ENCODE peak calls at places on chromosomes 5 and 9, in seven cellular contexts. O is left ventricle myocardium inferior; H is neuronal stem cell; U is effector memory CD4-positive, alpha-beta T cell; B is DND-41; Q is fibroblast of lung; P is esophagus muscularis mucosa. Z is an unnamed sample. For H3K4me1 and H3K27me3, the result is how much of the 10 kb centered on the place peaks cover.

GRCh38 chr9:82922686-82923085 is 140.3 kb downstream of the RASEF start:
- DNase-seq in O (no peak), H (no peak), U (no peak), B (no peak), Q (peak), P (no peak), Z (no peak)

GRCh38 chr5:163504091-163504931 is 1.1 kb upstream of the MAT2B start:
- DNase-seq in O (peak), H (peak), U (no peak), B (peak), Q (peak), P (no peak), Z (peak)

GRCh38 chr5:121430538-121430937 is 421.1 kb upstream of the FTMT start:
- DNase-seq in O (no peak), H (no peak), U (no peak), B (no peak), Q (peak), P (no peak), Z (no peak)

GRCh38 chr9:28600226-28600625 is 1026.9 kb upstream of the C9orf72 start:
- DNase-seq in O (no peak), H (no peak), U (no peak), B (no peak), Q (no peak), P (no peak), Z (no peak)

GRCh38 chr9:123773783-123774182 is 156.1 kb downstream of the DENND1A start:
- DNase-seq in O (no peak), H (no peak), U (no peak), B (no peak), Q (no peak), P (no peak), Z (no peak)

GRCh38 chr9:112086627-112087026 is 88.5 kb downstream of the SUSD1 start:
- DNase-seq in O (no peak), H (no peak), U (no peak), B (no peak), Q (peak), P (no peak), Z (no peak)

GRCh38 chr9:135338546-135338945 is 141.0 kb upstream of the PPP1R26 start:
- DNase-seq in O (no peak), H (no peak), U (no peak), B (no peak), Q (no peak), P (no peak), Z (no peak)

GRCh38 chr9:969693-970309 is 6.7 kb upstream of the DMRT3 start:
- DNase-seq in O (no peak), H (no peak), U (no peak), B (no peak), Q (no peak), P (peak), Z (no peak)

GRCh38 chr5:133121080-133121479 is 69.3 kb downstream of the HSPA4 start:
- DNase-seq in O (no peak), H (no peak), U (no peak), B (no peak), Q (peak), P (no peak), Z (no peak)

GRCh38 chr5:68216737-68217231 is 1.2 kb downstream of the PIK3R1 start:
- DNase-seq in O (no peak), H (peak), U (no peak), B (no peak), Q (peak), P (no peak), Z (no peak)

GRCh38 chr5:143986567-143987242 is 174.7 kb downstream of the HMHB1 start:
- DNase-seq in O (no peak), H (no peak), U (no peak), B (no peak), Q (peak), P (no peak), Z (no peak)

GRCh38 chr5:81187885-81188284 is 45.2 kb upstream of the CKMT2 start:
- DNase-seq in O (peak), H (no peak), U (no peak), B (no peak), Q (no peak), P (no peak), Z (no peak)

GRCh38 chr9:75993434-75993833 is 103.0 kb downstream of the PCSK5 start:
- DNase-seq in O (no peak), H (no peak), U (no peak), B (no peak), Q (peak), P (no peak), Z (no peak)

GRCh38 chr5:110258460-110258859 is 468.0 kb downstream of the TMEM232 start:
- DNase-seq in O (no peak), H (peak), U (no peak), B (no peak), Q (peak), P (no peak), Z (no peak)

GRCh38 chr5:87300744-87301143 is 33.1 kb downstream of the RASA1 start:
- DNase-seq in O (no peak), H (no peak), U (no peak), B (no peak), Q (peak), P (no peak), Z (no peak)

GRCh38 chr5:32760091-32760509 is 49.0 kb downstream of the NPR3 start:
- DNase-seq in O (no peak), H (no peak), U (no peak), B (no peak), Q (peak), P (no peak), Z (no peak)

GRCh38 chr5:173581408-173582197 is 34.8 kb downstream of the BOD1 start:
- DNase-seq in O (no peak), H (peak), U (no peak), B (peak), Q (peak), P (no peak), Z (no peak)

GRCh38 chr9:4739587-4740372 is 1.2 kb downstream of the AK3 start:
- DNase-seq in O (no peak), H (no peak), U (no peak), B (no peak), Q (peak), P (no peak), Z (no peak)

GRCh38 chr5:149438711-149439132 is 59.6 kb upstream of the IL17B start:
- DNase-seq in O (no peak), H (no peak), U (no peak), B (no peak), Q (no peak), P (no peak), Z (no peak)

GRCh38 chr5:149441194-149441753 is 62.2 kb upstream of the IL17B start:
- DNase-seq in O (no peak), H (no peak), U (no peak), B (no peak), Q (no peak), P (no peak), Z (no peak)

GRCh38 chr5:149438281-149438680 is 59.2 kb upstream of the IL17B start:
- DNase-seq in O (no peak), H (no peak), U (no peak), B (no peak), Q (no peak), P (no peak), Z (no peak)

GRCh38 chr5:149441986-149442385 is 62.9 kb upstream of the IL17B start:
- DNase-seq in O (no peak), H (no peak), U (no peak), B (no peak), Q (no peak), P (no peak), Z (no peak)

DNA sequence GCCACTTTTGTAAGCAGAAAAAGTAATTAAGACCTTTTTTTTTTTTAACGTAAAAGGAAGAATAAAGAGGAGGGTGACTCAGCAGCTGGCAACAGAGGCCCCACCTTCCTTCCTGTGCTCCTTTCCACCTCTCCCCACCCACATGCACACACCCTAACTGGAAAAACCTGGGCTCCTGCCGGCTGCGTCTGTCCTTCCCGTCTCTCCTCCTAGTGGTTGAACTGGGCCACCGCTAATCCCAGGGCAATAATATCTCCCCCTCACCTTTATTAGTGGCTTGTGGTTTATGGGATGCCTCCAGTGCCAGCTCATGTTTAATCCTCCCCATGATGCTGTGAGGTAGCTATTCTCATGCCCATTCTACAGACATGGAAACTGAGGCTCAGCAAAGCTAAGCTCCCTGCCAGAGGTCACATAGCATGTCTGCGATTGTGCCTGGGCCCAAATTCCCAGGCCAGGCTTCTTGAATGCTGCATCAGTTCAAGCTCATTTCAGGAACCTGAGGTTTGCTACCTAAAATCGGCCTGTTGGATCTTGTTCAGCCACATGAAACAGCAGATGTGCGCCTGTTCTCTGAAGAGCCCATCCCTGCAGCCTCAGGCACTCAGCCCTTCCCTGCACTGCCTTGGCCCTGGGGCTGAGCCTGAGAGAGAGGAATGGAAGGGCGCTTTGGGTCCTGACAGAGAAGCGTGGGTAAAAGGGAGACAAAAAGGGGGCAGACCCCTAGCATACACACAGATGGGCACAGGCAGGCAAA is 61.0 kb upstream of the IL17B start:
- DNase-seq in O (no peak), H (no peak), U (no peak), B (no peak), Q (peak), P (no peak), Z (no peak)
- H3K4me1 ChIP-seq in O (under half), H (under half), U (under half), B (under half), Q (under half), P (under half), Z (under half)

GRCh38 chr5:98770158-98770910 is 3.1 kb upstream of the RGMB start:
- DNase-seq in O (peak), H (no peak), U (no peak), B (no peak), Q (peak), P (no peak), Z (no peak)
- H3K27me3 ChIP-seq in O (under half), H (under half), U (under half), B (under half), Q (under half), P (under half), Z (under half)

DNA sequence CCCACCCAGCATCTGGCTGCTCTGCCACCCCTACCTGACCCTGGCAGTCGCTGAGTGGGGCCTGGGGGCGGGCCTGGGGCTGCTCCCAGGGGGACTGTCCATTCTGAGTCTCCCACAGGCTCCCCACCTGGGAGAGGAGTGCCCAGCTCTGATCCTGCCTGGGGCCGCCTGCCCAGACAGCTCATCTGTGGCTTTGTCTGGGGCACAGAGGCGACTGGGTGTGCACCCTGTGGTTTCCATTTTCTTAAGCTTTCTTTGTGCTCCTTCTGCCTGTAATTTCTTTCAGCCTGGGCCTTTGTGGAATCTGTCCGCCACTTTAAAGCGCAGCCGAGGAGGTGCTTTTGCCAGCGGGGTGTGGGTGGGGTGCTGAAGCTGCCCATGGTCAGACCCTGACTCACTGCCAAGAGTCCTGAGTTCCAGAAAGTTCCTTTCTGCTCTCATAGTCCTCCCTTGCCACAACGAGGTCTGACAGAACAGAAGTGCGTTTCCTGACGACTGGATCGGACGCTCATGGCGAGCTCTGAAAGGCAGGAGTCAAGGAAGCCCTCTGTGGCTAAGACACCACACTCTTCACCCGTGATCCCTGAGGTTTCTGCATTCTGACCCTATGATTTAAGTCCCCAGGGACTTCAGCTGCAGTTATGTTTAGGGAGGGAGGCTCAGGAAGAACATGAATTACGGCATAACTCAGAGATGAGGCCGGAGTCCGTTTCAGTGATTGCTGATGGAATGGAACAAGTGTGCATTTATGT is 225.0 kb downstream of the FANCC start:
- DNase-seq in O (no peak), H (peak), U (no peak), B (peak), Q (peak), P (no peak), Z (no peak)
- H3K4me1 ChIP-seq in O (half or more), H (under half), U (under half), B (under half), Q (under half), P (half or more), Z (under half)

GRCh38 chr5:175873090-175873454 is 1.7 kb downstream of the CPLX2 start:
- DNase-seq in O (no peak), H (no peak), U (no peak), B (no peak), Q (no peak), P (no peak), Z (no peak)
- H3K27me3 ChIP-seq in O (half or more), H (half or more), U (under half), B (under half), Q (under half), P (under half), Z (under half)

GRCh38 chr9:132243156-132244074 is 81.6 kb downstream of the NTNG2 start:
- DNase-seq in O (no peak), H (no peak), U (no peak), B (no peak), Q (no peak), P (no peak), Z (no peak)

GRCh38 chr9:132240860-132241482 is 79.1 kb downstream of the NTNG2 start:
- DNase-seq in O (peak), H (peak), U (peak), B (peak), Q (peak), P (peak), Z (peak)

GRCh38 chr9:132241483-132241839 is 79.6 kb downstream of the NTNG2 start:
- DNase-seq in O (no peak), H (no peak), U (no peak), B (no peak), Q (no peak), P (no peak), Z (no peak)

GRCh38 chr9:132241840-132242620 is 80.2 kb downstream of the NTNG2 start:
- DNase-seq in O (peak), H (no peak), U (peak), B (peak), Q (no peak), P (no peak), Z (peak)

GRCh38 chr9:132242621-132243155 is 80.8 kb downstream of the NTNG2 start:
- DNase-seq in O (no peak), H (no peak), U (no peak), B (no peak), Q (no peak), P (no peak), Z (no peak)
- H3K4me1 ChIP-seq in O (under half), H (under half), U (under half), B (under half), Q (under half), P (under half), Z (under half)

DNA sequence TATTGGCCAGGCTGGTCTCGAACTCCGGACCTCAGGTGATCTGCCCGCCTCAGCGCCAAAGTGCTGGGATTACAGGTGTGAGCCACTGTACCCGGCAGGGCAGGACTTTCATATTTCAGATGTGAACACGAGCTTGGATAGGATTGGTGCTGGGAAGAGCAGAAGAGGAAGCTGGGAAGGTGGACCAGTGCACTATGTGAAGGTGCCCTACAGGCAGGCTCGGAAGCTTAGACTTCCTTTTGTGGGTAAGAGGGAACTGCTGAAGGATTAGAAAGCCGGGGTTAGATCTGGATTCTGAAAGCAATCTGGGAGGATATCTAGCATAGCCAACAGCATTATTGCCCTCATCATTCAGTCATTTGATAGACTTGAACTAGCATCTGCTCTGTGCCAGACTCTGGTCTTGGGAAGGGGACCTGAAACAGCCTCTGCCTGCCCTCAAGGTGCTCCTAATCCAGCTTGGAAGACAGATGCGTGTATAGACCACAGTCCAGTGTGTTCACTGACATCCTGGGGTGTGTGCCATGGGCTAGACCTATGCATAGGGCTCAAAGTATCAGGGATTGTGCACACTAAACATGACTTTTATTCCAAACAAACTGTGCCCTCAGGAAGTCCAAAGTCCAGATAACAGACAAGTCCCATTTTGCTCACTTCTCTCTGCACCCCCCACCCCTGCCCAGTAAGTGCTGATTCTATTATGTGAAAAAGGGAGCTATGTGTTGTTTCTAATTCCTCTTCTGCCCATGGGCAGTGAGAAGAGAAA is 637 bp downstream of the CBY3 start:
- DNase-seq in O (no peak), H (no peak), U (no peak), B (no peak), Q (no peak), P (no peak), Z (no peak)
- H3K27me3 ChIP-seq in O (under half), H (under half), U (under half), B (under half), Q (under half), P (under half), Z (under half)

GRCh38 chr5:169027456-169028118 is 273.4 kb downstream of the SLIT3 start:
- DNase-seq in O (no peak), H (no peak), U (no peak), B (no peak), Q (no peak), P (no peak), Z (no peak)
- H3K4me1 ChIP-seq in O (under half), H (under half), U (under half), B (under half), Q (under half), P (under half), Z (under half)

GRCh38 chr9:89112243-89112642 is 66.4 kb downstream of the SHC3 start:
- DNase-seq in O (no peak), H (no peak), U (no peak), B (no peak), Q (no peak), P (no peak), Z (no peak)
- H3K27me3 ChIP-seq in O (under half), H (under half), U (under half), B (under half), Q (under half), P (under half), Z (under half)